ENCODE peak calls at places on chromosomes 7 and 10, in five cellular contexts. One of them, this sample, is unnamed.

GRCh38 chr10:109892087-109892486 is 31.2 kb downstream of the XPNPEP1 start:
- DNase-seq in iris pigment epithelial cell: no peak
- DNase-seq in A549: no peak
- DNase-seq in HL-60: no peak
- DNase-seq in thoracic aorta: no peak
- DNase-seq in this sample: no peak

GRCh38 chr7:145175366-145175765 is 339.5 kb upstream of the TPK1 start:
- DNase-seq in iris pigment epithelial cell: no peak
- DNase-seq in A549: no peak
- DNase-seq in HL-60: no peak
- DNase-seq in thoracic aorta: no peak
- DNase-seq in this sample: no peak

GRCh38 chr10:90993340-90993739 is 72.5 kb upstream of the ANKRD1 start:
- DNase-seq in iris pigment epithelial cell: no peak
- DNase-seq in A549: no peak
- DNase-seq in HL-60: no peak
- DNase-seq in thoracic aorta: no peak
- DNase-seq in this sample: no peak

GRCh38 chr10:123472606-123473005 is 193.5 kb upstream of the GPR26 start:
- DNase-seq in iris pigment epithelial cell: no peak
- DNase-seq in A549: no peak
- DNase-seq in HL-60: no peak
- DNase-seq in thoracic aorta: no peak
- DNase-seq in this sample: no peak

GRCh38 chr10:3568392-3568791 is 216.6 kb downstream of the KLF6 start:
- DNase-seq in iris pigment epithelial cell: no peak
- DNase-seq in A549: no peak
- DNase-seq in HL-60: no peak
- DNase-seq in thoracic aorta: no peak
- DNase-seq in this sample: no peak

GRCh38 chr7:81256991-81257390 is 338.1 kb upstream of the SEMA3C start:
- DNase-seq in iris pigment epithelial cell: no peak
- DNase-seq in A549: no peak
- DNase-seq in HL-60: no peak
- DNase-seq in thoracic aorta: no peak
- DNase-seq in this sample: peak

GRCh38 chr7:33888206-33888605 is 17.1 kb upstream of the BMPER start:
- DNase-seq in iris pigment epithelial cell: no peak
- DNase-seq in A549: no peak
- DNase-seq in HL-60: no peak
- DNase-seq in thoracic aorta: no peak
- DNase-seq in this sample: no peak

GRCh38 chr10:89022734-89023133 is 32.1 kb downstream of the FAS start:
- DNase-seq in iris pigment epithelial cell: no peak
- DNase-seq in A549: no peak
- DNase-seq in HL-60: no peak
- DNase-seq in thoracic aorta: no peak
- DNase-seq in this sample: no peak

GRCh38 chr7:48094861-48095293 is 5.8 kb downstream of the UPP1 start:
- DNase-seq in iris pigment epithelial cell: peak
- DNase-seq in A549: no peak
- DNase-seq in HL-60: no peak
- DNase-seq in thoracic aorta: no peak
- DNase-seq in this sample: no peak